ENCODE peak calls at places on chromosomes 2 and 18, in ten cellular contexts. One of them, this sample, is unnamed.

GRCh38 chr18:58051765-58052460 is 7.9 kb downstream of the NEDD4L start:
- DNase-seq in GM23338: no peak
- DNase-seq in Ammon's horn: no peak
- DNase-seq in mesothelial cell of epicardium: no peak
- DNase-seq in T47D: no peak
- DNase-seq in NCI-H2081: no peak
- DNase-seq in GM18507: peak; percentile 37
- DNase-seq in activated T-helper 1 cell treated with anti-CD3 and anti-CD28 coated beads, Interleukin-12 subunit alpha, Interleukin-12 subunit beta, Interleukin-2, Interleukin-4 antibody, amounts not matched to agents 30 ng/mL and 10 ng/mL and 1 ng/mL, durations not matched to agents 14 hours and 24 hours and 36 hours: no peak
- DNase-seq in activated naive CD8-positive, alpha-beta T cell treated with anti-CD3 and anti-CD28 coated beads for 36 hours: no peak
- DNase-seq in left ventricle myocardium inferior: no peak
- DNase-seq in this sample: no peak

GRCh38 chr2:65064728-65065552 is 8.7 kb downstream of the CEP68 start:
- DNase-seq in left ventricle myocardium inferior: peak; percentile 58
- DNase-seq in T47D: no peak
- DNase-seq in activated naive CD8-positive, alpha-beta T cell treated with anti-CD3 and anti-CD28 coated beads for 36 hours: peak; percentile 33
- DNase-seq in activated T-helper 1 cell treated with anti-CD3 and anti-CD28 coated beads, Interleukin-12 subunit alpha, Interleukin-12 subunit beta, Interleukin-2, Interleukin-4 antibody, amounts not matched to agents 30 ng/mL and 10 ng/mL and 1 ng/mL, durations not matched to agents 14 hours and 24 hours and 36 hours: peak; percentile 38
- DNase-seq in GM18507: peak; percentile 62
- DNase-seq in Ammon's horn: peak; percentile 86
- DNase-seq in GM23338: peak; percentile 79
- DNase-seq in mesothelial cell of epicardium: no peak
- DNase-seq in NCI-H2081: no peak
- DNase-seq in this sample: no peak

GRCh38 chr2:181807526-181807925 is 84.0 kb upstream of the ITPRID2 start:
- DNase-seq in activated naive CD8-positive, alpha-beta T cell treated with anti-CD3 and anti-CD28 coated beads for 36 hours: no peak
- DNase-seq in GM23338: no peak
- DNase-seq in NCI-H2081: no peak
- DNase-seq in left ventricle myocardium inferior: no peak
- DNase-seq in mesothelial cell of epicardium: no peak
- DNase-seq in activated T-helper 1 cell treated with anti-CD3 and anti-CD28 coated beads, Interleukin-12 subunit alpha, Interleukin-12 subunit beta, Interleukin-2, Interleukin-4 antibody, amounts not matched to agents 30 ng/mL and 10 ng/mL and 1 ng/mL, durations not matched to agents 14 hours and 24 hours and 36 hours: no peak
- DNase-seq in Ammon's horn: no peak
- DNase-seq in T47D: no peak
- DNase-seq in GM18507: no peak
- DNase-seq in this sample: no peak

GRCh38 chr2:154709215-154709614 is 10.7 kb downstream of the KCNJ3 start:
- DNase-seq in T47D: no peak
- DNase-seq in activated naive CD8-positive, alpha-beta T cell treated with anti-CD3 and anti-CD28 coated beads for 36 hours: no peak
- DNase-seq in GM18507: no peak
- DNase-seq in NCI-H2081: peak; percentile 49
- DNase-seq in activated T-helper 1 cell treated with anti-CD3 and anti-CD28 coated beads, Interleukin-12 subunit alpha, Interleukin-12 subunit beta, Interleukin-2, Interleukin-4 antibody, amounts not matched to agents 30 ng/mL and 10 ng/mL and 1 ng/mL, durations not matched to agents 14 hours and 24 hours and 36 hours: no peak
- DNase-seq in left ventricle myocardium inferior: no peak
- DNase-seq in Ammon's horn: peak; percentile 71
- DNase-seq in mesothelial cell of epicardium: no peak
- DNase-seq in GM23338: no peak
- DNase-seq in this sample: no peak

GRCh38 chr2:170714156-170715061 is 728 bp upstream of the SP5 start:
- DNase-seq in mesothelial cell of epicardium: no peak
- DNase-seq in GM18507: no peak
- DNase-seq in left ventricle myocardium inferior: peak; percentile 17
- DNase-seq in activated naive CD8-positive, alpha-beta T cell treated with anti-CD3 and anti-CD28 coated beads for 36 hours: peak; percentile 25
- DNase-seq in T47D: peak; percentile 77
- DNase-seq in Ammon's horn: no peak
- DNase-seq in NCI-H2081: no peak
- DNase-seq in GM23338: peak; percentile 51
- DNase-seq in activated T-helper 1 cell treated with anti-CD3 and anti-CD28 coated beads, Interleukin-12 subunit alpha, Interleukin-12 subunit beta, Interleukin-2, Interleukin-4 antibody, amounts not matched to agents 30 ng/mL and 10 ng/mL and 1 ng/mL, durations not matched to agents 14 hours and 24 hours and 36 hours: no peak
- DNase-seq in this sample: peak; percentile 76

GRCh38 chr2:30721241-30721640 is 86.0 kb downstream of the CAPN13 start:
- DNase-seq in T47D: no peak
- DNase-seq in GM18507: no peak
- DNase-seq in left ventricle myocardium inferior: no peak
- DNase-seq in GM23338: no peak
- DNase-seq in NCI-H2081: no peak
- DNase-seq in activated T-helper 1 cell treated with anti-CD3 and anti-CD28 coated beads, Interleukin-12 subunit alpha, Interleukin-12 subunit beta, Interleukin-2, Interleukin-4 antibody, amounts not matched to agents 30 ng/mL and 10 ng/mL and 1 ng/mL, durations not matched to agents 14 hours and 24 hours and 36 hours: no peak
- DNase-seq in Ammon's horn: no peak
- DNase-seq in mesothelial cell of epicardium: no peak
- DNase-seq in activated naive CD8-positive, alpha-beta T cell treated with anti-CD3 and anti-CD28 coated beads for 36 hours: no peak
- DNase-seq in this sample: no peak

GRCh38 chr2:110813896-110814295 is 81.5 kb downstream of the ACOXL start:
- DNase-seq in Ammon's horn: no peak
- DNase-seq in activated T-helper 1 cell treated with anti-CD3 and anti-CD28 coated beads, Interleukin-12 subunit alpha, Interleukin-12 subunit beta, Interleukin-2, Interleukin-4 antibody, amounts not matched to agents 30 ng/mL and 10 ng/mL and 1 ng/mL, durations not matched to agents 14 hours and 24 hours and 36 hours: no peak
- DNase-seq in GM23338: no peak
- DNase-seq in mesothelial cell of epicardium: no peak
- DNase-seq in T47D: no peak
- DNase-seq in activated naive CD8-positive, alpha-beta T cell treated with anti-CD3 and anti-CD28 coated beads for 36 hours: no peak
- DNase-seq in NCI-H2081: no peak
- DNase-seq in GM18507: no peak
- DNase-seq in left ventricle myocardium inferior: no peak
- DNase-seq in this sample: no peak

GRCh38 chr2:226115102-226115831 is 684.4 kb downstream of the IRS1 start:
- DNase-seq in mesothelial cell of epicardium: no peak
- DNase-seq in left ventricle myocardium inferior: no peak
- DNase-seq in GM18507: no peak
- DNase-seq in activated naive CD8-positive, alpha-beta T cell treated with anti-CD3 and anti-CD28 coated beads for 36 hours: no peak
- DNase-seq in GM23338: no peak
- DNase-seq in activated T-helper 1 cell treated with anti-CD3 and anti-CD28 coated beads, Interleukin-12 subunit alpha, Interleukin-12 subunit beta, Interleukin-2, Interleukin-4 antibody, amounts not matched to agents 30 ng/mL and 10 ng/mL and 1 ng/mL, durations not matched to agents 14 hours and 24 hours and 36 hours: no peak
- DNase-seq in T47D: no peak
- DNase-seq in Ammon's horn: no peak
- DNase-seq in NCI-H2081: no peak
- DNase-seq in this sample: no peak

GRCh38 chr18:63213936-63214671 is 105.5 kb downstream of the BCL2 start:
- DNase-seq in GM23338: no peak
- DNase-seq in NCI-H2081: no peak
- DNase-seq in activated T-helper 1 cell treated with anti-CD3 and anti-CD28 coated beads, Interleukin-12 subunit alpha, Interleukin-12 subunit beta, Interleukin-2, Interleukin-4 antibody, amounts not matched to agents 30 ng/mL and 10 ng/mL and 1 ng/mL, durations not matched to agents 14 hours and 24 hours and 36 hours: no peak
- DNase-seq in Ammon's horn: no peak
- DNase-seq in mesothelial cell of epicardium: no peak
- DNase-seq in activated naive CD8-positive, alpha-beta T cell treated with anti-CD3 and anti-CD28 coated beads for 36 hours: no peak
- DNase-seq in T47D: no peak
- DNase-seq in left ventricle myocardium inferior: no peak
- DNase-seq in GM18507: no peak
- DNase-seq in this sample: no peak

GRCh38 chr2:74822771-74823283 is 11.1 kb upstream of the HK2 start:
- DNase-seq in left ventricle myocardium inferior: no peak
- DNase-seq in mesothelial cell of epicardium: no peak
- DNase-seq in Ammon's horn: no peak
- DNase-seq in GM23338: no peak
- DNase-seq in GM18507: no peak
- DNase-seq in T47D: no peak
- DNase-seq in NCI-H2081: no peak
- DNase-seq in activated naive CD8-positive, alpha-beta T cell treated with anti-CD3 and anti-CD28 coated beads for 36 hours: no peak
- DNase-seq in activated T-helper 1 cell treated with anti-CD3 and anti-CD28 coated beads, Interleukin-12 subunit alpha, Interleukin-12 subunit beta, Interleukin-2, Interleukin-4 antibody, amounts not matched to agents 30 ng/mL and 10 ng/mL and 1 ng/mL, durations not matched to agents 14 hours and 24 hours and 36 hours: no peak
- DNase-seq in this sample: no peak

GRCh38 chr18:77250926-77251729 is 1.5 kb downstream of the GALR1 start:
- DNase-seq in left ventricle myocardium inferior: no peak
- DNase-seq in Ammon's horn: no peak
- DNase-seq in T47D: no peak
- DNase-seq in activated T-helper 1 cell treated with anti-CD3 and anti-CD28 coated beads, Interleukin-12 subunit alpha, Interleukin-12 subunit beta, Interleukin-2, Interleukin-4 antibody, amounts not matched to agents 30 ng/mL and 10 ng/mL and 1 ng/mL, durations not matched to agents 14 hours and 24 hours and 36 hours: no peak
- DNase-seq in GM18507: no peak
- DNase-seq in GM23338: peak; percentile 74
- DNase-seq in NCI-H2081: no peak
- DNase-seq in activated naive CD8-positive, alpha-beta T cell treated with anti-CD3 and anti-CD28 coated beads for 36 hours: no peak
- DNase-seq in mesothelial cell of epicardium: no peak
- DNase-seq in this sample: no peak

GRCh38 chr18:69250305-69251151 is 150.2 kb upstream of the DOK6 start:
- DNase-seq in GM18507: no peak
- DNase-seq in NCI-H2081: no peak
- DNase-seq in T47D: no peak
- DNase-seq in activated naive CD8-positive, alpha-beta T cell treated with anti-CD3 and anti-CD28 coated beads for 36 hours: no peak
- DNase-seq in left ventricle myocardium inferior: no peak
- DNase-seq in GM23338: no peak
- DNase-seq in Ammon's horn: peak; percentile 59
- DNase-seq in mesothelial cell of epicardium: no peak
- DNase-seq in activated T-helper 1 cell treated with anti-CD3 and anti-CD28 coated beads, Interleukin-12 subunit alpha, Interleukin-12 subunit beta, Interleukin-2, Interleukin-4 antibody, amounts not matched to agents 30 ng/mL and 10 ng/mL and 1 ng/mL, durations not matched to agents 14 hours and 24 hours and 36 hours: no peak
- DNase-seq in this sample: no peak

GRCh38 chr2:31193806-31194205 is 23.5 kb downstream of the CAPN14 start:
- DNase-seq in T47D: no peak
- DNase-seq in NCI-H2081: no peak
- DNase-seq in mesothelial cell of epicardium: no peak
- DNase-seq in GM23338: peak; percentile 10
- DNase-seq in GM18507: no peak
- DNase-seq in activated naive CD8-positive, alpha-beta T cell treated with anti-CD3 and anti-CD28 coated beads for 36 hours: no peak
- DNase-seq in left ventricle myocardium inferior: no peak
- DNase-seq in activated T-helper 1 cell treated with anti-CD3 and anti-CD28 coated beads, Interleukin-12 subunit alpha, Interleukin-12 subunit beta, Interleukin-2, Interleukin-4 antibody, amounts not matched to agents 30 ng/mL and 10 ng/mL and 1 ng/mL, durations not matched to agents 14 hours and 24 hours and 36 hours: no peak
- DNase-seq in Ammon's horn: no peak
- DNase-seq in this sample: no peak

GRCh38 chr2:9473985-9474360 is 378 bp upstream of the IAH1 start:
- DNase-seq in left ventricle myocardium inferior: peak; percentile 49
- DNase-seq in activated T-helper 1 cell treated with anti-CD3 and anti-CD28 coated beads, Interleukin-12 subunit alpha, Interleukin-12 subunit beta, Interleukin-2, Interleukin-4 antibody, amounts not matched to agents 30 ng/mL and 10 ng/mL and 1 ng/mL, durations not matched to agents 14 hours and 24 hours and 36 hours: peak; percentile 61
- DNase-seq in Ammon's horn: peak; percentile 64
- DNase-seq in GM18507: peak; percentile 23
- DNase-seq in GM23338: no peak
- DNase-seq in activated naive CD8-positive, alpha-beta T cell treated with anti-CD3 and anti-CD28 coated beads for 36 hours: peak; percentile 62
- DNase-seq in NCI-H2081: no peak
- DNase-seq in mesothelial cell of epicardium: no peak
- DNase-seq in T47D: no peak
- DNase-seq in this sample: peak; percentile 80

GRCh38 chr2:237540823-237541222 is 25.6 kb upstream of the PRLH start:
- DNase-seq in Ammon's horn: no peak
- DNase-seq in NCI-H2081: no peak
- DNase-seq in T47D: no peak
- DNase-seq in activated naive CD8-positive, alpha-beta T cell treated with anti-CD3 and anti-CD28 coated beads for 36 hours: no peak
- DNase-seq in left ventricle myocardium inferior: peak; percentile 77
- DNase-seq in GM23338: no peak
- DNase-seq in activated T-helper 1 cell treated with anti-CD3 and anti-CD28 coated beads, Interleukin-12 subunit alpha, Interleukin-12 subunit beta, Interleukin-2, Interleukin-4 antibody, amounts not matched to agents 30 ng/mL and 10 ng/mL and 1 ng/mL, durations not matched to agents 14 hours and 24 hours and 36 hours: no peak
- DNase-seq in GM18507: no peak
- DNase-seq in mesothelial cell of epicardium: no peak
- DNase-seq in this sample: no peak

GRCh38 chr2:163667064-163667887 is 68.5 kb downstream of the FIGN start:
- DNase-seq in NCI-H2081: no peak
- DNase-seq in GM23338: no peak
- DNase-seq in mesothelial cell of epicardium: no peak
- DNase-seq in T47D: no peak
- DNase-seq in GM18507: no peak
- DNase-seq in activated T-helper 1 cell treated with anti-CD3 and anti-CD28 coated beads, Interleukin-12 subunit alpha, Interleukin-12 subunit beta, Interleukin-2, Interleukin-4 antibody, amounts not matched to agents 30 ng/mL and 10 ng/mL and 1 ng/mL, durations not matched to agents 14 hours and 24 hours and 36 hours: no peak
- DNase-seq in activated naive CD8-positive, alpha-beta T cell treated with anti-CD3 and anti-CD28 coated beads for 36 hours: no peak
- DNase-seq in Ammon's horn: no peak
- DNase-seq in left ventricle myocardium inferior: no peak
- DNase-seq in this sample: no peak

This sample was measured in suprapubic skin.